ENCODE peak calls at places on chromosomes 16 and 17, in five cellular contexts. F is CD4-positive, CD25-positive, alpha-beta regulatory T cell; H is heart left ventricle; G is ovary; M is neuronal stem cell. T is an unnamed sample. For H3K27me3, the result is how much of the 10 kb centered on the place peaks cover.

GRCh38 chr17:17897442-17897841 is 60.7 kb upstream of the SREBF1 start:
- DNase-seq in M (no peak), F (no peak), H (no peak), G (no peak), T (no peak)

GRCh38 chr17:32546031-32546444 is 59.2 kb downstream of the CDK5R1 start:
- DNase-seq in H (no peak), F (no peak), G (no peak), M (peak), T (no peak)

GRCh38 chr17:17724307-17724921 is 43.2 kb downstream of the RAI1 start:
- DNase-seq in G (peak), H (peak), M (peak), F (peak), T (peak)

GRCh38 chr16:930076-930475 is 40.7 kb downstream of the LMF1 start:
- DNase-seq in F (no peak), G (no peak), M (no peak), H (peak), T (no peak)

GRCh38 chr17:48615212-48615962 is at the start of gene HOXB8:
- DNase-seq in H (no peak), F (no peak), M (no peak), G (no peak), T (no peak)

GRCh38 chr16:23318639-23319038 is 16.5 kb downstream of the SCNN1B start:
- DNase-seq in G (no peak), M (no peak), H (peak), F (no peak), T (no peak)

GRCh38 chr17:60501589-60501988 is 24.5 kb downstream of the APPBP2 start:
- DNase-seq in M (no peak), G (no peak), F (no peak), H (no peak), T (no peak)

GRCh38 chr17:77217136-77217535 is 76.4 kb downstream of the SEC14L1 start:
- DNase-seq in H (no peak), M (no peak), G (no peak), F (no peak), T (no peak)

GRCh38 chr16:62036101-62036806 is at the start of gene CDH8:
- DNase-seq in H (no peak), M (peak), G (no peak), F (no peak), T (no peak)

GRCh38 chr17:61139219-61139618 is 260.4 kb upstream of the TBX2 start:
- DNase-seq in H (no peak), F (peak), M (no peak), G (no peak), T (no peak)

GRCh38 chr16:20673882-20674683 is 23.4 kb downstream of the ACSM1 start:
- DNase-seq in M (no peak), F (no peak), H (no peak), G (no peak), T (no peak)

GRCh38 chr16:11674818-11675560 is 6.7 kb downstream of the SNN start:
- DNase-seq in G (peak), H (no peak), M (no peak), F (no peak), T (no peak)

GRCh38 chr17:15236281-15237105 is 28.6 kb downstream of the PMP22 start:
- DNase-seq in G (no peak), H (no peak), F (no peak), M (no peak), T (peak)

GRCh38 chr16:56491657-56492261 is 28.1 kb downstream of the BBS2 start:
- DNase-seq in H (no peak), G (no peak), M (no peak), F (no peak), T (no peak)

GRCh38 chr17:17304521-17304985 is 1.4 kb downstream of the NT5M start:
- DNase-seq in G (no peak), H (no peak), M (no peak), F (peak), T (peak)

GRCh38 chr17:42107597-42108576 is 4.6 kb downstream of the DHX58 start:
- DNase-seq in M (peak), H (peak), G (no peak), F (peak), T (peak)

GRCh38 chr17:60554377-60554788 is 28.3 kb upstream of the APPBP2 start:
- DNase-seq in M (no peak), G (no peak), F (no peak), H (no peak), T (no peak)

GRCh38 chr16:72355561-72355960 is 183.6 kb upstream of the PMFBP1 start:
- DNase-seq in F (no peak), H (no peak), M (no peak), G (no peak), T (no peak)

GRCh38 chr17:55612691-55613141 is 101.5 kb upstream of the SMIM36 start:
- DNase-seq in M (no peak), F (no peak), G (peak), H (no peak), T (no peak)

GRCh38 chr17:15220785-15221184 is 44.3 kb downstream of the PMP22 start:
- DNase-seq in F (no peak), H (no peak), M (no peak), G (no peak), T (no peak)

GRCh38 chr16:60331168-60331567 is 1597.1 kb upstream of the GOT2 start:
- DNase-seq in M (no peak), F (no peak), G (no peak), H (no peak), T (no peak)

GRCh38 chr17:301681-302299 is 50.8 kb downstream of the RPH3AL start:
- DNase-seq in H (peak), F (no peak), G (peak), M (no peak), T (peak)

GRCh38 chr17:30380106-30380420 is 1.3 kb downstream of the CPD start:
- DNase-seq in M (no peak), H (no peak), G (no peak), F (peak), T (no peak)

GRCh38 chr17:50319630-50320029 is 26.3 kb upstream of the XYLT2 start:
- DNase-seq in G (no peak), F (no peak), H (no peak), M (no peak), T (no peak)

GRCh38 chr17:73719588-73720071 is 75.4 kb upstream of the SDK2 start:
- DNase-seq in H (peak), G (no peak), M (peak), F (no peak), T (peak)

GRCh38 chr16:51150894-51151320 is at the start of gene SALL1:
- DNase-seq in H (no peak), F (no peak), M (no peak), G (peak), T (peak)

GRCh38 chr17:40320771-40321501 is 12.0 kb downstream of the RARA start:
- DNase-seq in H (peak), G (peak), F (no peak), M (no peak), T (no peak)

GRCh38 chr16:84625556-84625955 is 7.7 kb upstream of the COTL1 start:
- DNase-seq in H (no peak), M (no peak), G (no peak), F (no peak), T (no peak)

GRCh38 chr16:84629580-84629979 is 11.7 kb upstream of the COTL1 start:
- DNase-seq in G (no peak), F (no peak), M (no peak), H (no peak), T (no peak)

GRCh38 chr16:84630446-84631152 is 12.7 kb upstream of the COTL1 start:
- DNase-seq in F (no peak), G (no peak), M (no peak), H (no peak), T (no peak)

GRCh38 chr16:84630009-84630408 is 12.1 kb upstream of the COTL1 start:
- DNase-seq in G (no peak), M (no peak), F (no peak), H (no peak), T (no peak)

GRCh38 chr16:84628226-84628731 is 10.4 kb upstream of the COTL1 start:
- DNase-seq in H (no peak), F (no peak), M (no peak), G (no peak), T (no peak)
- H3K27ac ChIP-seq in H (no peak), F (no peak), M (no peak), G (no peak), T (no peak)

DNA sequence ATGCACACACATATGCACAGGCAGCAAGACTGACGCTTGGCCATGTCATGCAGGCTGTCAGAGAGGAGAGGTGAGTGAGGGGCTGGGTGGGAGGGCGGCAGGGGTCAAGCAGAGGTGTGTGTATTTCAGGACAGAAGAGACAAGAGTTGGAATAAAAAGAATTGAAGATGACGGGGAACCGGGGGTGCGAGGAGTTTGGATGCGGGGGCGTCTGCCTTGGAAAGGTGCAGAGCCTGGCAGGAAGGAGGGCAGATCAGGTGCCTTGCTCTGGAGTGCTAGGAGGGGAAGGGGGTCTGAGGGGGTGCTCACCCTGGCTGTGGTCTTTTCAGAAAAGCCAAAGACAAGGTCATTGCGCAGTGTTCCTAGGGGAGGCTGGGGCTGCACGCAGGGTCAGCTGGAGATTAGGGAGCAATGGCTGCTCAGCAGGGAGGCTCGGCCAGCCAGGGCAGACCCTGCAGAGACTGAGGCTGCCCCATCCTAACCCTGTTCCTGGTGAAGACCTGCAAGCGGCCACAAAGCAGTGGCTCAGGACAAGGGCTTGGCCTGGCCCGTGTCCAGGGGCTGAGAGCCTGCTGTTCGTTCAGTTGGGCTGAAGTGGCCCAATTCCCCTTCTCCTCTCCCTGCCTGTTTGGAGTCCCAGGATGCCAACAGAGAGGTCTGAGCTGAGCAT is 23.7 kb upstream of the CBX4 start:
- DNase-seq in H (no peak), F (no peak), M (no peak), G (no peak), T (no peak)
- H3K27me3 ChIP-seq in H (half or more), F (under half), M (under half), G (under half), T (under half)

GRCh38 chr16:88767546-88767945 is 17.5 kb downstream of the PIEZO1 start:
- DNase-seq in M (no peak), G (no peak), F (no peak), H (no peak), T (no peak)

GRCh38 chr16:88771294-88771772 is 13.7 kb downstream of the PIEZO1 start:
- DNase-seq in H (no peak), M (no peak), F (no peak), G (no peak), T (no peak)

GRCh38 chr16:88768041-88768876 is 16.8 kb downstream of the PIEZO1 start:
- DNase-seq in F (no peak), M (no peak), G (peak), H (peak), T (peak)

GRCh38 chr16:88770459-88771293 is 14.3 kb downstream of the PIEZO1 start:
- DNase-seq in H (peak), F (no peak), G (no peak), M (peak), T (peak)

DNA sequence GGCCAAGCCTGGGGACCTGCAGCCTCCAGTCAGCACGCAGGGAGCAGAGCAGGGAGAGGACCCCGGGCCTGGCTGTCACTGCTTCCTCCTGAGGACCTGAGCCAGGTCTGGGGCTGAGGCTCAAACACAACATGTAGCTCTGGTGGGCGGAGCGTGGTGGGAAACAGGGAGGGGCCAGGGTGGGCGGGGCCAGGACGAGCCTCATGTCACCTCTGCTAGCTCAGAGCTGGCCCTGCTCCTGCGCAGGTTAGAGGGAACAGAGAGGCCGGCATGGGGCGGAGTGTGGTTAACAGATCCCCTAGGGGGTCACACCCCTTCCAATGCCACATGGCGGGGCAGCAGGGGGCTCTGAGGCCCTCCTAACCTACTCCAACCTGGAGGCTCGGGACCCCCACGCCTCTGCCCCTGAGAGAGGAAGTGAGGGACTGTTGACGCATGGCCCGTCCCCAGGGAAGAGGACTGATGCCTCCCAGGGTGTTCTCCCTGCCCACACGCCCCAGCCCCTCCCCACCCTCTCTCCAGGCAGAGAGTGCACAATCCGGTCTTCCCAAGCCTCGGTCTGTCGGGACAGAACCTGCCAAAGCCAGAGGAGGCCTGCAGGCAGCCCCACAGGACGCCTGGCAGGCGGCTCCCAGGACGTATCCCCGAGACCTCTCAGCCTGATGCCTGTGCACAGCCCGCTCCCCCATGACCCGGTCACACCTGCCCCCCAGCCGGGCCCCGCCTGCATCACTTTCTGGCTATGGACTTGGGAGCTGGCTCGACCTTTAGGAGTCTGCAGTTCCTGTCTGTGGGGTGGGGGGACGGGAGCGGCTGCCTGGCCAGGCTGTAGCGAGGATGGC is 15.2 kb downstream of the PIEZO1 start:
- DNase-seq in F (peak), M (peak), H (no peak), G (no peak), T (no peak)
- H3K4me3 ChIP-seq in F (no peak), M (no peak), H (no peak), G (peak), T (no peak)

DNA sequence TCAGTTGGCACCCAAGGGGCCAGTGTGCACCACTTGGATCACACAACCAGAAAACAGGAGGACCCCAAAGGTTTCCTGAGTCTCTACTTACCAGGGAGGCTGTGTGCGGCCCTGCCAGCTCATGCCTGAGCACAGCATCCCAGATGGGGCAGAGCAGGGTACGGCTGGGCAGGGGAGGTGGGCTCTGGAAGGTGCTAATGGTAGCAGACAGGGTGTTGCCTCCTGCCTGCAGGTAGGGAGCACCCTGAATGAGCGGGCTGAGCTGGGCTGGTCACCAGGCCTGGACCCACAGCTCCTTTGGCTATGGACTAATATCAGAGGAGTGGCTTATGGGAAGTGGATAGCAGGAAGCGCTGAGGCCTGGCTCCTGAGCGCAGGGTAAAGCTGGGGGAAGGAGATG is 14.6 kb downstream of the RECQL5 start:
- DNase-seq in F (no peak), G (no peak), M (no peak), H (no peak), T (no peak)
- H3K27ac ChIP-seq in F (no peak), G (no peak), M (no peak), H (no peak), T (no peak)

DNA sequence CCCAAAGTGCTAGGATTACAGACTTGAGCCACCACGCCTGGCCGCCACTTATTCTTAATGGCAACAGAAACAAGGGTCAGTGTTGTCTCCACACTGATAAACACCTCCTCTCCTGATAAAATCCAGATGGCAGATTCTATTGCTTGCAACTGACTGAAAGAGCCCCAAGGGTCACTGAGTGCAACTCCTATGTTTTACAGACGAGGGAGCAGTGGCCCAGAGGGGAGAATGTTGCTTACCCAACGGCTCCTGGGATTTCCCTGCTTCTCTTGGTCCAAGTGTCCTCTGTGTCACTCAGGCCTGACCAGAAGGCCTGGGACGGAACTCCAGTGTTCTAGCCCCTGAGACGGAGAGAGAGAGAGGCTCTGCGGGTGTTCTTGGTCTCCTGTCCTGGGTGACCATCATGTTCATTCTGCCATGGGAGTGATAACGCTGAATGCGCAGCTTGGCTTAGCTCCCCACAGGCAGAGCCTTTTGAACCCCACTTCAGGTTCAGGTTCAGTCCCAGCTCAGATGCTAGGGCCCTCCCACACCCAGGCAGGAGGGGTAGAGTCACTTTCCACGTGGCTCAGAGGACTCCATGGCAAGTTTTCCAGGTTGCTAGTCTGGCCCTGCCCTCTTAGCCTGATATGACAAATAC is 77.3 kb upstream of the NLRP1 start:
- DNase-seq in M (no peak), G (no peak), H (no peak), F (no peak), T (no peak)
- H3K27me3 ChIP-seq in M (under half), G (under half), H (under half), F (under half), T (under half)

T was measured in cardiac muscle cell.